ENCODE peak calls at places on chromosomes 3 and 15, in ten cellular contexts. One of them, this sample, is unnamed.

GRCh38 chr3:67551366-67552016 is 102.9 kb downstream of the SUCLG2 start:
- DNase-seq in heart left ventricle: no peak
- DNase-seq in lower lobe of right lung: no peak
- DNase-seq in H9: no peak
- DNase-seq in fibroblast of lung: no peak
- DNase-seq in HCT116: no peak
- DNase-seq in PC-3: no peak
- DNase-seq in mesendoderm: no peak
- DNase-seq in OCI-LY7: no peak
- DNase-seq in cardiac muscle cell: no peak
- DNase-seq in this sample: no peak

GRCh38 chr15:43777293-43777819 is 590 bp upstream of the ELL3 start:
- DNase-seq in PC-3: peak
- DNase-seq in OCI-LY7: peak
- DNase-seq in HCT116: peak
- DNase-seq in heart left ventricle: peak
- DNase-seq in fibroblast of lung: peak
- DNase-seq in lower lobe of right lung: peak
- DNase-seq in mesendoderm: peak
- DNase-seq in H9: peak
- DNase-seq in cardiac muscle cell: peak
- DNase-seq in this sample: peak

GRCh38 chr3:49780080-49780967 is 6.0 kb downstream of the IP6K1 start:
- DNase-seq in fibroblast of lung: no peak
- DNase-seq in heart left ventricle: no peak
- DNase-seq in mesendoderm: no peak
- DNase-seq in H9: no peak
- DNase-seq in cardiac muscle cell: no peak
- DNase-seq in lower lobe of right lung: no peak
- DNase-seq in HCT116: no peak
- DNase-seq in OCI-LY7: no peak
- DNase-seq in PC-3: no peak
- DNase-seq in this sample: no peak

GRCh38 chr3:154176036-154176435 is 54.8 kb downstream of the ARHGEF26 start:
- DNase-seq in HCT116: no peak
- DNase-seq in cardiac muscle cell: no peak
- DNase-seq in PC-3: no peak
- DNase-seq in heart left ventricle: no peak
- DNase-seq in fibroblast of lung: no peak
- DNase-seq in H9: no peak
- DNase-seq in lower lobe of right lung: no peak
- DNase-seq in mesendoderm: no peak
- DNase-seq in OCI-LY7: no peak
- DNase-seq in this sample: peak

GRCh38 chr15:41043276-41043675 is 72.8 kb downstream of the INO80 start:
- DNase-seq in heart left ventricle: no peak
- DNase-seq in mesendoderm: no peak
- DNase-seq in PC-3: no peak
- DNase-seq in cardiac muscle cell: no peak
- DNase-seq in lower lobe of right lung: no peak
- DNase-seq in HCT116: no peak
- DNase-seq in fibroblast of lung: peak
- DNase-seq in OCI-LY7: no peak
- DNase-seq in H9: no peak
- DNase-seq in this sample: no peak

GRCh38 chr3:81760215-81760614 is 1.2 kb downstream of the GBE1 start:
- DNase-seq in PC-3: peak
- DNase-seq in H9: no peak
- DNase-seq in OCI-LY7: no peak
- DNase-seq in cardiac muscle cell: no peak
- DNase-seq in HCT116: no peak
- DNase-seq in mesendoderm: no peak
- DNase-seq in heart left ventricle: no peak
- DNase-seq in lower lobe of right lung: no peak
- DNase-seq in fibroblast of lung: no peak
- DNase-seq in this sample: no peak

GRCh38 chr3:124774305-124774673 is 44.0 kb downstream of the UMPS start:
- DNase-seq in OCI-LY7: no peak
- DNase-seq in H9: peak
- DNase-seq in mesendoderm: peak
- DNase-seq in cardiac muscle cell: peak
- DNase-seq in HCT116: no peak
- DNase-seq in PC-3: peak
- DNase-seq in heart left ventricle: peak
- DNase-seq in fibroblast of lung: peak
- DNase-seq in lower lobe of right lung: no peak
- DNase-seq in this sample: peak

GRCh38 chr3:4759689-4760312 is 219.4 kb upstream of the BHLHE40 start:
- DNase-seq in H9: no peak
- DNase-seq in lower lobe of right lung: no peak
- DNase-seq in PC-3: no peak
- DNase-seq in cardiac muscle cell: no peak
- DNase-seq in mesendoderm: no peak
- DNase-seq in heart left ventricle: no peak
- DNase-seq in fibroblast of lung: no peak
- DNase-seq in OCI-LY7: no peak
- DNase-seq in HCT116: no peak
- DNase-seq in this sample: no peak

GRCh38 chr3:52021869-52022268 is 26.2 kb upstream of the RPL29 start:
- DNase-seq in H9: no peak
- DNase-seq in mesendoderm: no peak
- DNase-seq in heart left ventricle: peak
- DNase-seq in cardiac muscle cell: peak
- DNase-seq in lower lobe of right lung: no peak
- DNase-seq in fibroblast of lung: no peak
- DNase-seq in OCI-LY7: no peak
- DNase-seq in PC-3: no peak
- DNase-seq in HCT116: no peak
- DNase-seq in this sample: peak

GRCh38 chr3:11435420-11435819 is 163.2 kb downstream of the ATG7 start:
- DNase-seq in lower lobe of right lung: no peak
- DNase-seq in cardiac muscle cell: no peak
- DNase-seq in fibroblast of lung: no peak
- DNase-seq in HCT116: no peak
- DNase-seq in OCI-LY7: no peak
- DNase-seq in H9: no peak
- DNase-seq in PC-3: no peak
- DNase-seq in mesendoderm: no peak
- DNase-seq in heart left ventricle: no peak
- DNase-seq in this sample: no peak

GRCh38 chr3:11434697-11435096 is 162.5 kb downstream of the ATG7 start:
- DNase-seq in OCI-LY7: no peak
- DNase-seq in H9: no peak
- DNase-seq in PC-3: no peak
- DNase-seq in heart left ventricle: no peak
- DNase-seq in cardiac muscle cell: no peak
- DNase-seq in HCT116: no peak
- DNase-seq in lower lobe of right lung: no peak
- DNase-seq in fibroblast of lung: no peak
- DNase-seq in mesendoderm: no peak
- DNase-seq in this sample: no peak

GRCh38 chr3:11434017-11434526 is 161.9 kb downstream of the ATG7 start:
- DNase-seq in HCT116: no peak
- DNase-seq in PC-3: no peak
- DNase-seq in fibroblast of lung: peak
- DNase-seq in mesendoderm: no peak
- DNase-seq in lower lobe of right lung: no peak
- DNase-seq in heart left ventricle: peak
- DNase-seq in OCI-LY7: no peak
- DNase-seq in cardiac muscle cell: peak
- DNase-seq in H9: no peak
- DNase-seq in this sample: peak

GRCh38 chr3:11430207-11430606 is 158.0 kb downstream of the ATG7 start:
- DNase-seq in cardiac muscle cell: no peak
- DNase-seq in HCT116: no peak
- DNase-seq in fibroblast of lung: no peak
- DNase-seq in mesendoderm: no peak
- DNase-seq in H9: no peak
- DNase-seq in PC-3: no peak
- DNase-seq in heart left ventricle: no peak
- DNase-seq in lower lobe of right lung: no peak
- DNase-seq in OCI-LY7: no peak
- DNase-seq in this sample: no peak

GRCh38 chr3:11431319-11431718 is 159.1 kb downstream of the ATG7 start:
- DNase-seq in cardiac muscle cell: no peak
- DNase-seq in H9: no peak
- DNase-seq in HCT116: no peak
- DNase-seq in lower lobe of right lung: no peak
- DNase-seq in heart left ventricle: no peak
- DNase-seq in mesendoderm: no peak
- DNase-seq in OCI-LY7: no peak
- DNase-seq in fibroblast of lung: no peak
- DNase-seq in PC-3: no peak
- DNase-seq in this sample: no peak
- H3K27ac ChIP-seq in cardiac muscle cell: no peak
- H3K27ac ChIP-seq in H9: no peak
- H3K27ac ChIP-seq in HCT116: no peak
- H3K27ac ChIP-seq in lower lobe of right lung: no peak
- H3K27ac ChIP-seq in heart left ventricle: no peak
- H3K27ac ChIP-seq in mesendoderm: no peak
- H3K27ac ChIP-seq in OCI-LY7: no peak
- H3K27ac ChIP-seq in fibroblast of lung: no peak
- H3K27ac ChIP-seq in PC-3: no peak
- H3K27ac ChIP-seq in this sample: no peak

GRCh38 chr3:11554236-11554610 is 89.5 kb downstream of the VGLL4 start:
- DNase-seq in lower lobe of right lung: peak
- DNase-seq in PC-3: no peak
- DNase-seq in cardiac muscle cell: no peak
- DNase-seq in mesendoderm: no peak
- DNase-seq in heart left ventricle: peak
- DNase-seq in OCI-LY7: no peak
- DNase-seq in fibroblast of lung: no peak
- DNase-seq in H9: no peak
- DNase-seq in HCT116: no peak
- DNase-seq in this sample: no peak

GRCh38 chr3:11554666-11555065 is 89.0 kb downstream of the VGLL4 start:
- DNase-seq in OCI-LY7: no peak
- DNase-seq in PC-3: no peak
- DNase-seq in mesendoderm: no peak
- DNase-seq in cardiac muscle cell: no peak
- DNase-seq in lower lobe of right lung: peak
- DNase-seq in fibroblast of lung: no peak
- DNase-seq in HCT116: no peak
- DNase-seq in H9: no peak
- DNase-seq in heart left ventricle: no peak
- DNase-seq in this sample: no peak

GRCh38 chr3:11552289-11553264 is 91.1 kb downstream of the VGLL4 start:
- DNase-seq in OCI-LY7: no peak
- DNase-seq in H9: no peak
- DNase-seq in heart left ventricle: peak
- DNase-seq in cardiac muscle cell: no peak
- DNase-seq in HCT116: no peak
- DNase-seq in lower lobe of right lung: peak
- DNase-seq in fibroblast of lung: no peak
- DNase-seq in PC-3: no peak
- DNase-seq in mesendoderm: no peak
- DNase-seq in this sample: no peak

GRCh38 chr3:11555211-11555782 is 88.4 kb downstream of the VGLL4 start:
- DNase-seq in heart left ventricle: no peak
- DNase-seq in PC-3: no peak
- DNase-seq in OCI-LY7: no peak
- DNase-seq in HCT116: no peak
- DNase-seq in H9: no peak
- DNase-seq in fibroblast of lung: no peak
- DNase-seq in lower lobe of right lung: peak
- DNase-seq in cardiac muscle cell: no peak
- DNase-seq in mesendoderm: no peak
- DNase-seq in this sample: no peak

GRCh38 chr3:11553436-11554235 is 90.1 kb downstream of the VGLL4 start:
- DNase-seq in OCI-LY7: no peak
- DNase-seq in fibroblast of lung: no peak
- DNase-seq in H9: no peak
- DNase-seq in cardiac muscle cell: no peak
- DNase-seq in lower lobe of right lung: peak
- DNase-seq in heart left ventricle: peak
- DNase-seq in mesendoderm: no peak
- DNase-seq in PC-3: no peak
- DNase-seq in HCT116: no peak
- DNase-seq in this sample: no peak
- H3K27ac ChIP-seq in OCI-LY7: no peak
- H3K27ac ChIP-seq in fibroblast of lung: no peak
- H3K27ac ChIP-seq in H9: no peak
- H3K27ac ChIP-seq in cardiac muscle cell: peak
- H3K27ac ChIP-seq in lower lobe of right lung: peak
- H3K27ac ChIP-seq in heart left ventricle: peak
- H3K27ac ChIP-seq in mesendoderm: no peak
- H3K27ac ChIP-seq in PC-3: no peak
- H3K27ac ChIP-seq in HCT116: no peak
- H3K27ac ChIP-seq in this sample: peak

GRCh38 chr3:45553469-45553974 is 41.0 kb upstream of the LIMD1 start:
- DNase-seq in cardiac muscle cell: peak
- DNase-seq in HCT116: no peak
- DNase-seq in PC-3: peak
- DNase-seq in mesendoderm: peak
- DNase-seq in heart left ventricle: peak
- DNase-seq in lower lobe of right lung: no peak
- DNase-seq in H9: no peak
- DNase-seq in fibroblast of lung: peak
- DNase-seq in OCI-LY7: peak
- DNase-seq in this sample: peak
- H3K27ac ChIP-seq in cardiac muscle cell: peak
- H3K27ac ChIP-seq in HCT116: no peak
- H3K27ac ChIP-seq in PC-3: peak
- H3K27ac ChIP-seq in mesendoderm: peak
- H3K27ac ChIP-seq in heart left ventricle: peak
- H3K27ac ChIP-seq in lower lobe of right lung: peak
- H3K27ac ChIP-seq in H9: no peak
- H3K27ac ChIP-seq in fibroblast of lung: peak
- H3K27ac ChIP-seq in OCI-LY7: peak
- H3K27ac ChIP-seq in this sample: no peak

GRCh38 chr15:42270996-42271395 is 2.0 kb upstream of the GANC start:
- DNase-seq in heart left ventricle: no peak
- DNase-seq in HCT116: no peak
- DNase-seq in OCI-LY7: no peak
- DNase-seq in cardiac muscle cell: no peak
- DNase-seq in fibroblast of lung: no peak
- DNase-seq in PC-3: peak
- DNase-seq in mesendoderm: no peak
- DNase-seq in lower lobe of right lung: no peak
- DNase-seq in H9: no peak
- DNase-seq in this sample: no peak

GRCh38 chr15:42272768-42273098 is 268 bp upstream of the GANC start:
- DNase-seq in HCT116: no peak
- DNase-seq in cardiac muscle cell: no peak
- DNase-seq in mesendoderm: no peak
- DNase-seq in lower lobe of right lung: no peak
- DNase-seq in H9: no peak
- DNase-seq in PC-3: no peak
- DNase-seq in OCI-LY7: no peak
- DNase-seq in fibroblast of lung: no peak
- DNase-seq in heart left ventricle: no peak
- DNase-seq in this sample: no peak

GRCh38 chr15:42267286-42267685 is 5.7 kb upstream of the GANC start:
- DNase-seq in lower lobe of right lung: no peak
- DNase-seq in PC-3: no peak
- DNase-seq in H9: no peak
- DNase-seq in heart left ventricle: no peak
- DNase-seq in cardiac muscle cell: no peak
- DNase-seq in fibroblast of lung: no peak
- DNase-seq in OCI-LY7: no peak
- DNase-seq in HCT116: no peak
- DNase-seq in mesendoderm: no peak
- DNase-seq in this sample: no peak

GRCh38 chr15:42273099-42273899 is at the start of the genes GANC and TMEM87A:
- DNase-seq in fibroblast of lung: peak
- DNase-seq in mesendoderm: peak
- DNase-seq in lower lobe of right lung: peak
- DNase-seq in HCT116: peak
- DNase-seq in heart left ventricle: peak
- DNase-seq in OCI-LY7: peak
- DNase-seq in cardiac muscle cell: peak
- DNase-seq in H9: peak
- DNase-seq in PC-3: peak
- DNase-seq in this sample: peak

GRCh38 chr15:42270551-42270950 is 2.5 kb upstream of the GANC start:
- DNase-seq in fibroblast of lung: no peak
- DNase-seq in HCT116: no peak
- DNase-seq in mesendoderm: no peak
- DNase-seq in cardiac muscle cell: no peak
- DNase-seq in OCI-LY7: no peak
- DNase-seq in lower lobe of right lung: no peak
- DNase-seq in H9: no peak
- DNase-seq in heart left ventricle: no peak
- DNase-seq in PC-3: peak
- DNase-seq in this sample: no peak
- H3K27ac ChIP-seq in fibroblast of lung: no peak
- H3K27ac ChIP-seq in HCT116: no peak
- H3K27ac ChIP-seq in mesendoderm: no peak
- H3K27ac ChIP-seq in cardiac muscle cell: peak
- H3K27ac ChIP-seq in OCI-LY7: no peak
- H3K27ac ChIP-seq in lower lobe of right lung: peak
- H3K27ac ChIP-seq in H9: no peak
- H3K27ac ChIP-seq in heart left ventricle: no peak
- H3K27ac ChIP-seq in PC-3: peak
- H3K27ac ChIP-seq in this sample: no peak

This sample was measured in thyroid gland.